ENCODE peak calls at places on chromosome 9, in six cellular contexts. One of them, this sample, is unnamed.

GRCh38 chr9:131470581-131470991 is 32.1 kb upstream of the POMT1 start:
- DNase-seq in suprapubic skin: peak
- DNase-seq in WTC11: no peak
- DNase-seq in heart right ventricle: no peak
- DNase-seq in osteocyte: no peak
- DNase-seq in GM10248: no peak
- DNase-seq in this sample: no peak

GRCh38 chr9:37800631-37801286 is at the start of gene DCAF10:
- DNase-seq in GM10248: peak
- DNase-seq in heart right ventricle: peak
- DNase-seq in osteocyte: peak
- DNase-seq in suprapubic skin: peak
- DNase-seq in WTC11: peak
- DNase-seq in this sample: peak

GRCh38 chr9:112784020-112784788 is 33.6 kb downstream of the SNX30 start:
- DNase-seq in osteocyte: no peak
- DNase-seq in heart right ventricle: no peak
- DNase-seq in WTC11: peak
- DNase-seq in GM10248: no peak
- DNase-seq in suprapubic skin: no peak
- DNase-seq in this sample: no peak

GRCh38 chr9:109499631-109500120 is 1.6 kb upstream of the PTPN3 start:
- DNase-seq in suprapubic skin: peak
- DNase-seq in WTC11: peak
- DNase-seq in heart right ventricle: peak
- DNase-seq in osteocyte: peak
- DNase-seq in GM10248: no peak
- DNase-seq in this sample: no peak

GRCh38 chr9:77826621-77827020 is 178.5 kb upstream of the GNA14 start:
- DNase-seq in heart right ventricle: no peak
- DNase-seq in suprapubic skin: no peak
- DNase-seq in GM10248: no peak
- DNase-seq in WTC11: no peak
- DNase-seq in osteocyte: no peak
- DNase-seq in this sample: no peak

GRCh38 chr9:129341991-129342348 is 163.9 kb upstream of the IER5L start:
- DNase-seq in osteocyte: no peak
- DNase-seq in heart right ventricle: no peak
- DNase-seq in suprapubic skin: no peak
- DNase-seq in GM10248: no peak
- DNase-seq in WTC11: no peak
- DNase-seq in this sample: no peak

GRCh38 chr9:123834907-123835562 is 94.9 kb downstream of the DENND1A start:
- DNase-seq in osteocyte: no peak
- DNase-seq in heart right ventricle: peak
- DNase-seq in WTC11: no peak
- DNase-seq in suprapubic skin: no peak
- DNase-seq in GM10248: peak
- DNase-seq in this sample: no peak

GRCh38 chr9:117405950-117406705 is 8.7 kb downstream of the ASTN2 start:
- DNase-seq in WTC11: no peak
- DNase-seq in heart right ventricle: no peak
- DNase-seq in suprapubic skin: no peak
- DNase-seq in GM10248: no peak
- DNase-seq in osteocyte: no peak
- DNase-seq in this sample: no peak

GRCh38 chr9:114141553-114142548 is 13.5 kb upstream of the COL27A1 start:
- DNase-seq in heart right ventricle: peak
- DNase-seq in WTC11: no peak
- DNase-seq in suprapubic skin: no peak
- DNase-seq in GM10248: no peak
- DNase-seq in osteocyte: no peak
- DNase-seq in this sample: no peak

GRCh38 chr9:131105952-131106351 is 9.6 kb downstream of the AIF1L start:
- DNase-seq in GM10248: no peak
- DNase-seq in WTC11: no peak
- DNase-seq in suprapubic skin: no peak
- DNase-seq in osteocyte: no peak
- DNase-seq in heart right ventricle: no peak
- DNase-seq in this sample: no peak

GRCh38 chr9:71761938-71762353 is 6.4 kb downstream of the CEMIP2 start:
- DNase-seq in heart right ventricle: no peak
- DNase-seq in WTC11: no peak
- DNase-seq in osteocyte: no peak
- DNase-seq in suprapubic skin: no peak
- DNase-seq in GM10248: no peak
- DNase-seq in this sample: no peak

GRCh38 chr9:125850763-125851162 is 103.6 kb downstream of the PBX3 start:
- DNase-seq in suprapubic skin: no peak
- DNase-seq in osteocyte: no peak
- DNase-seq in GM10248: no peak
- DNase-seq in heart right ventricle: no peak
- DNase-seq in WTC11: no peak
- DNase-seq in this sample: no peak

GRCh38 chr9:105341784-105342183 is 97.3 kb downstream of the SLC44A1 start:
- DNase-seq in GM10248: no peak
- DNase-seq in heart right ventricle: no peak
- DNase-seq in WTC11: no peak
- DNase-seq in osteocyte: no peak
- DNase-seq in suprapubic skin: no peak
- DNase-seq in this sample: no peak

GRCh38 chr9:69759478-69760277 is at the start of gene PTAR1:
- DNase-seq in WTC11: peak
- DNase-seq in GM10248: peak
- DNase-seq in osteocyte: peak
- DNase-seq in heart right ventricle: peak
- DNase-seq in suprapubic skin: peak
- DNase-seq in this sample: peak

GRCh38 chr9:134782921-134783698 is 97.5 kb upstream of the FCN2 start:
- DNase-seq in GM10248: no peak
- DNase-seq in heart right ventricle: no peak
- DNase-seq in osteocyte: no peak
- DNase-seq in suprapubic skin: no peak
- DNase-seq in WTC11: no peak
- DNase-seq in this sample: no peak

GRCh38 chr9:125151730-125152129 is 8.4 kb upstream of the SCAI start:
- DNase-seq in heart right ventricle: no peak
- DNase-seq in GM10248: no peak
- DNase-seq in WTC11: no peak
- DNase-seq in osteocyte: no peak
- DNase-seq in suprapubic skin: no peak
- DNase-seq in this sample: no peak

GRCh38 chr9:127707766-127708165 is 978 bp downstream of the CFAP157 start:
- DNase-seq in osteocyte: no peak
- DNase-seq in suprapubic skin: no peak
- DNase-seq in heart right ventricle: no peak
- DNase-seq in GM10248: peak
- DNase-seq in WTC11: no peak
- DNase-seq in this sample: no peak

GRCh38 chr9:20292002-20292401 is 330.3 kb downstream of the MLLT3 start:
- DNase-seq in suprapubic skin: no peak
- DNase-seq in heart right ventricle: no peak
- DNase-seq in osteocyte: no peak
- DNase-seq in GM10248: no peak
- DNase-seq in WTC11: no peak
- DNase-seq in this sample: no peak

GRCh38 chr9:859251-859650 is 17.8 kb downstream of the DMRT1 start:
- DNase-seq in GM10248: peak
- DNase-seq in WTC11: no peak
- DNase-seq in heart right ventricle: no peak
- DNase-seq in osteocyte: no peak
- DNase-seq in suprapubic skin: no peak
- DNase-seq in this sample: no peak

GRCh38 chr9:14813336-14814020 is 90.9 kb upstream of the CER1 start:
- DNase-seq in osteocyte: no peak
- DNase-seq in suprapubic skin: no peak
- DNase-seq in WTC11: no peak
- DNase-seq in heart right ventricle: no peak
- DNase-seq in GM10248: no peak
- DNase-seq in this sample: no peak

GRCh38 chr9:89013660-89014059 is 22.4 kb downstream of the S1PR3 start:
- DNase-seq in osteocyte: no peak
- DNase-seq in GM10248: no peak
- DNase-seq in suprapubic skin: no peak
- DNase-seq in WTC11: no peak
- DNase-seq in heart right ventricle: no peak
- DNase-seq in this sample: no peak

GRCh38 chr9:86141843-86142242 is 42.5 kb upstream of the GOLM1 start:
- DNase-seq in heart right ventricle: no peak
- DNase-seq in osteocyte: no peak
- DNase-seq in suprapubic skin: no peak
- DNase-seq in GM10248: no peak
- DNase-seq in WTC11: no peak
- DNase-seq in this sample: no peak

GRCh38 chr9:105064248-105065118 is 136.5 kb upstream of the ABCA1 start:
- DNase-seq in WTC11: peak
- DNase-seq in heart right ventricle: peak
- DNase-seq in suprapubic skin: peak
- DNase-seq in osteocyte: peak
- DNase-seq in GM10248: no peak
- DNase-seq in this sample: no peak

GRCh38 chr9:73719660-73720059 is 568.0 kb downstream of the ANXA1 start:
- DNase-seq in suprapubic skin: no peak
- DNase-seq in WTC11: no peak
- DNase-seq in GM10248: no peak
- DNase-seq in heart right ventricle: no peak
- DNase-seq in osteocyte: no peak
- DNase-seq in this sample: no peak

GRCh38 chr9:4828776-4829175 is 36.0 kb downstream of the RCL1 start:
- DNase-seq in WTC11: no peak
- DNase-seq in suprapubic skin: no peak
- DNase-seq in heart right ventricle: no peak
- DNase-seq in GM10248: no peak
- DNase-seq in osteocyte: no peak
- DNase-seq in this sample: no peak

GRCh38 chr9:72786948-72787347 is 165.9 kb downstream of the ALDH1A1 start:
- DNase-seq in GM10248: no peak
- DNase-seq in WTC11: no peak
- DNase-seq in suprapubic skin: no peak
- DNase-seq in osteocyte: no peak
- DNase-seq in heart right ventricle: no peak
- DNase-seq in this sample: no peak

GRCh38 chr9:33290994-33291397 is 680 bp downstream of the NFX1 start:
- DNase-seq in GM10248: no peak
- DNase-seq in heart right ventricle: no peak
- DNase-seq in osteocyte: no peak
- DNase-seq in WTC11: no peak
- DNase-seq in suprapubic skin: no peak
- DNase-seq in this sample: no peak

GRCh38 chr9:104961238-104961637 is 33.3 kb upstream of the ABCA1 start:
- DNase-seq in GM10248: peak
- DNase-seq in osteocyte: no peak
- DNase-seq in heart right ventricle: no peak
- DNase-seq in suprapubic skin: no peak
- DNase-seq in WTC11: peak
- DNase-seq in this sample: no peak

GRCh38 chr9:126337690-126338426 is 11.2 kb downstream of the MVB12B start:
- DNase-seq in WTC11: no peak
- DNase-seq in osteocyte: no peak
- DNase-seq in heart right ventricle: no peak
- DNase-seq in suprapubic skin: no peak
- DNase-seq in GM10248: peak
- DNase-seq in this sample: no peak

GRCh38 chr9:123957168-123957721 is 27.3 kb upstream of the DENND1A start:
- DNase-seq in GM10248: no peak
- DNase-seq in heart right ventricle: no peak
- DNase-seq in osteocyte: no peak
- DNase-seq in WTC11: no peak
- DNase-seq in suprapubic skin: no peak
- DNase-seq in this sample: no peak

GRCh38 chr9:124520206-124520596 is 13.0 kb upstream of the NR5A1 start:
- DNase-seq in suprapubic skin: no peak
- DNase-seq in WTC11: no peak
- DNase-seq in osteocyte: no peak
- DNase-seq in GM10248: no peak
- DNase-seq in heart right ventricle: no peak
- DNase-seq in this sample: no peak

DNA sequence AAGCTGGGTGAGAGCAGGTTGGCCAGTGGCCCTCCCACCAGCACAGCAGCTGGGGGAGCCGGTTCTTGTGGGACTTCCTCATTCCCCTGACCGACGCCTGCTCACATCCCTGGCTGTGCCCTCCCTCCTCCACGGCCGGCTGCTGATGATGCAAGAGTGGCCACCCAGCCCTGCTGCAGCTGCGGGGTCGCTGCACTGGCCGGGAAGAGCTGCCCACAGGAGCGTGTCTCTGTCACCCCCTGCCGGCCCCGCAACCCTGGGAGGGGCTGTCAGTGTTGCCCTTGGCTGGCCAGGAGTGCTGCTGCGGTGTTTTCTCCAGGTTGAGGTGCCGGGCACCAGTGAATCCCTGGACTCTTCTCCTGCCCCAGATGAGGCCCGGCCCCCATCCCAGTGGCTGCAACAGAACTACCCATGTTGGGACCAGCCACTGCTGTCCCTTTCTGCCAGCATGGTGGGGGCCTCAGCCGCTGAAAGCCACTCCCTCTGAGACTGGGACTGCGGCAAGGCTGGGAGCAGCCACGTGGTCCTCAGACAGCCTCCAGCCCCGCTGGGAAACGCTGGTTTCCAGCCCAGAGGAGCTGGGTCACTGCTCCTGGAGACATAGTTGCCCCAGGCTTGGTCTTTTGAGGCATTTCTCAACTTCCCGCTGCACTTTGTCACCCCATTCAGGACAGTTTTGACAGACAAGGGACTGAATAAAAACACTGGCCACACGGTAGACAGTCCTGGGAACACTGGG is 739 bp downstream of the CARD9 start:
- DNase-seq in GM10248: peak
- DNase-seq in suprapubic skin: no peak
- DNase-seq in osteocyte: no peak
- DNase-seq in WTC11: peak
- DNase-seq in heart right ventricle: no peak
- DNase-seq in this sample: no peak
- TF ChIP-seq CTCF in GM10248: peak
- TF ChIP-seq CTCF in suprapubic skin: no peak
- TF ChIP-seq CTCF in osteocyte: peak
- TF ChIP-seq CTCF in WTC11: no peak
- TF ChIP-seq CTCF in heart right ventricle: peak
- TF ChIP-seq CTCF in this sample: peak

GRCh38 chr9:138043411-138044345 is 166.1 kb downstream of the CACNA1B start:
- DNase-seq in heart right ventricle: no peak
- DNase-seq in osteocyte: peak
- DNase-seq in suprapubic skin: peak
- DNase-seq in WTC11: no peak
- DNase-seq in GM10248: no peak
- DNase-seq in this sample: peak
- TF ChIP-seq CTCF in heart right ventricle: no peak
- TF ChIP-seq CTCF in osteocyte: no peak
- TF ChIP-seq CTCF in suprapubic skin: no peak
- TF ChIP-seq CTCF in WTC11: no peak
- TF ChIP-seq CTCF in GM10248: no peak
- TF ChIP-seq CTCF in this sample: no peak

GRCh38 chr9:136174779-136175744 is 29.9 kb downstream of the LHX3 start:
- DNase-seq in WTC11: peak
- DNase-seq in heart right ventricle: no peak
- DNase-seq in GM10248: no peak
- DNase-seq in osteocyte: no peak
- DNase-seq in suprapubic skin: no peak
- DNase-seq in this sample: no peak
- TF ChIP-seq CTCF in WTC11: no peak
- TF ChIP-seq CTCF in heart right ventricle: no peak
- TF ChIP-seq CTCF in GM10248: no peak
- TF ChIP-seq CTCF in osteocyte: no peak
- TF ChIP-seq CTCF in suprapubic skin: no peak
- TF ChIP-seq CTCF in this sample: no peak

GRCh38 chr9:98607787-98608186 is 100.9 kb downstream of the GABBR2 start:
- DNase-seq in suprapubic skin: no peak
- DNase-seq in heart right ventricle: no peak
- DNase-seq in WTC11: no peak
- DNase-seq in osteocyte: no peak
- DNase-seq in GM10248: no peak
- DNase-seq in this sample: no peak
- TF ChIP-seq CTCF in suprapubic skin: no peak
- TF ChIP-seq CTCF in heart right ventricle: no peak
- TF ChIP-seq CTCF in WTC11: no peak
- TF ChIP-seq CTCF in osteocyte: no peak
- TF ChIP-seq CTCF in GM10248: no peak
- TF ChIP-seq CTCF in this sample: no peak

This sample was measured in type B pancreatic cell.